ENCODE peak calls at places on chromosome 7, in five cellular contexts. N, S, P, M and V are unnamed samples.

GRCh38 chr7:12714436-12714737 is 27.0 kb downstream of the ARL4A start:
- DNase-seq in N (no peak), S (no peak), P (no peak), M (no peak), V (no peak)

GRCh38 chr7:120949393-120949799 is 1.2 kb upstream of the ING3 start:
- DNase-seq in N (no peak), S (no peak), P (no peak), M (no peak), V (no peak)

GRCh38 chr7:152594801-152595200 is 81.1 kb downstream of the XRCC2 start:
- DNase-seq in N (no peak), S (no peak), P (no peak), M (no peak), V (no peak)

GRCh38 chr7:98875501-98875900 is 2.8 kb upstream of the TRRAP start:
- DNase-seq in N (no peak), S (no peak), P (no peak), M (no peak), V (no peak)

GRCh38 chr7:93890464-93891068 is at the start of gene TFPI2:
- DNase-seq in N (peak; percentile 44), S (no peak), P (peak; percentile 23), M (no peak), V (peak; percentile 53)

GRCh38 chr7:106982415-106982814 is 62.1 kb upstream of the PRKAR2B start:
- DNase-seq in N (no peak), S (no peak), P (no peak), M (no peak), V (no peak)

GRCh38 chr7:94305836-94306235 is 88.9 kb upstream of the COL1A2 start:
- DNase-seq in N (no peak), S (no peak), P (no peak), M (no peak), V (no peak)

GRCh38 chr7:151689196-151689971 is 169.7 kb upstream of the RHEB start:
- DNase-seq in N (no peak), S (no peak), P (no peak), M (peak; percentile 70), V (no peak)

GRCh38 chr7:151017953-151018420 is 6.3 kb downstream of the ATG9B start:
- DNase-seq in N (peak; percentile 85), S (no peak), P (peak; percentile 90), M (no peak), V (peak; percentile 86)

GRCh38 chr7:105890290-105890997 is 14.0 kb upstream of the ATXN7L1 start:
- DNase-seq in N (no peak), S (no peak), P (peak; percentile 59), M (no peak), V (no peak)

GRCh38 chr7:42991024-42991423 is 58.8 kb downstream of the MRPL32 start:
- DNase-seq in N (no peak), S (no peak), P (no peak), M (no peak), V (no peak)

GRCh38 chr7:36406156-36406555 is 16.5 kb downstream of the ANLN start:
- DNase-seq in N (no peak), S (no peak), P (no peak), M (peak; percentile 61), V (no peak)

GRCh38 chr7:84362360-84362759 is 167.8 kb upstream of the SEMA3A start:
- DNase-seq in N (no peak), S (no peak), P (no peak), M (no peak), V (no peak)

GRCh38 chr7:22566592-22566991 is 66.6 kb upstream of the STEAP1B start:
- DNase-seq in N (no peak), S (no peak), P (no peak), M (no peak), V (no peak)

GRCh38 chr7:101537205-101537604 is 91.9 kb downstream of the MYL10 start:
- DNase-seq in N (no peak), S (no peak), P (no peak), M (no peak), V (no peak)

GRCh38 chr7:7577888-7578287 is 11.2 kb downstream of the MIOS start:
- DNase-seq in N (no peak), S (no peak), P (no peak), M (no peak), V (no peak)

GRCh38 chr7:69825031-69825681 is 226.9 kb downstream of the AUTS2 start:
- DNase-seq in N (no peak), S (no peak), P (no peak), M (no peak), V (no peak)

GRCh38 chr7:4017081-4017480 is 665.0 kb upstream of the FOXK1 start:
- DNase-seq in N (no peak), S (no peak), P (no peak), M (no peak), V (no peak)

GRCh38 chr7:925601-926000 is 28.9 kb downstream of the ADAP1 start:
- DNase-seq in N (no peak), S (no peak), P (no peak), M (no peak), V (no peak)

GRCh38 chr7:26061340-26062239 is 90.4 kb upstream of the NFE2L3 start:
- DNase-seq in N (peak; percentile 91), S (no peak), P (peak; percentile 84), M (no peak), V (peak; percentile 76)

GRCh38 chr7:45446195-45446944 is 127.8 kb upstream of the ADCY1 start:
- DNase-seq in N (no peak), S (no peak), P (peak; percentile 3), M (no peak), V (no peak)

GRCh38 chr7:12951397-12951801 is 264.0 kb downstream of the ARL4A start:
- DNase-seq in N (no peak), S (peak; percentile 11), P (no peak), M (no peak), V (no peak)

GRCh38 chr7:43071604-43072003 is 40.8 kb upstream of the HECW1 start:
- DNase-seq in N (peak; percentile 25), S (no peak), P (peak; percentile 50), M (no peak), V (no peak)